ENCODE peak calls at places on chromosomes 12 and 14, in nine cellular contexts. One of them, this sample, is unnamed.

GRCh38 chr14:94677747-94678146 is 65.6 kb downstream of the SERPINA3 start:
- DNase-seq in esophagus muscularis mucosa: no peak
- DNase-seq in fibroblast of pulmonary artery: no peak
- DNase-seq in upper lobe of left lung: no peak
- DNase-seq in cardiac muscle cell: no peak
- DNase-seq in colonic mucosa: no peak
- DNase-seq in AG09309: no peak
- DNase-seq in AG10803: no peak
- DNase-seq in psoas muscle: no peak
- DNase-seq in this sample: no peak

GRCh38 chr12:54571857-54572195 is 16.6 kb downstream of the PPP1R1A start:
- DNase-seq in esophagus muscularis mucosa: no peak
- DNase-seq in fibroblast of pulmonary artery: no peak
- DNase-seq in upper lobe of left lung: no peak
- DNase-seq in cardiac muscle cell: no peak
- DNase-seq in colonic mucosa: no peak
- DNase-seq in AG09309: no peak
- DNase-seq in AG10803: no peak
- DNase-seq in psoas muscle: no peak
- DNase-seq in this sample: no peak

GRCh38 chr12:108911915-108912314 is 32.0 kb downstream of the DAO start:
- DNase-seq in esophagus muscularis mucosa: no peak
- DNase-seq in fibroblast of pulmonary artery: no peak
- DNase-seq in upper lobe of left lung: no peak
- DNase-seq in cardiac muscle cell: no peak
- DNase-seq in colonic mucosa: no peak
- DNase-seq in AG09309: no peak
- DNase-seq in AG10803: no peak
- DNase-seq in psoas muscle: no peak
- DNase-seq in this sample: no peak

GRCh38 chr12:116610971-116611541 is 51.9 kb downstream of the MAP1LC3B2 start:
- DNase-seq in esophagus muscularis mucosa: no peak
- DNase-seq in fibroblast of pulmonary artery: no peak
- DNase-seq in upper lobe of left lung: no peak
- DNase-seq in cardiac muscle cell: no peak
- DNase-seq in colonic mucosa: no peak
- DNase-seq in AG09309: no peak
- DNase-seq in AG10803: no peak
- DNase-seq in psoas muscle: no peak
- DNase-seq in this sample: no peak

GRCh38 chr12:68224613-68225285 is 861 bp downstream of the IL26 start:
- DNase-seq in esophagus muscularis mucosa: no peak
- DNase-seq in fibroblast of pulmonary artery: peak
- DNase-seq in upper lobe of left lung: no peak
- DNase-seq in cardiac muscle cell: peak
- DNase-seq in colonic mucosa: no peak
- DNase-seq in AG09309: peak
- DNase-seq in AG10803: peak
- DNase-seq in psoas muscle: no peak
- DNase-seq in this sample: no peak

GRCh38 chr12:91952916-91953315 is 192.7 kb downstream of the BTG1 start:
- DNase-seq in esophagus muscularis mucosa: no peak
- DNase-seq in fibroblast of pulmonary artery: no peak
- DNase-seq in upper lobe of left lung: no peak
- DNase-seq in cardiac muscle cell: no peak
- DNase-seq in colonic mucosa: peak
- DNase-seq in AG09309: no peak
- DNase-seq in AG10803: no peak
- DNase-seq in psoas muscle: no peak
- DNase-seq in this sample: no peak

GRCh38 chr12:94172031-94172430 is 23.7 kb downstream of the PLXNC1 start:
- DNase-seq in esophagus muscularis mucosa: no peak
- DNase-seq in fibroblast of pulmonary artery: peak
- DNase-seq in upper lobe of left lung: no peak
- DNase-seq in cardiac muscle cell: peak
- DNase-seq in colonic mucosa: no peak
- DNase-seq in AG09309: no peak
- DNase-seq in AG10803: peak
- DNase-seq in psoas muscle: no peak
- DNase-seq in this sample: no peak

GRCh38 chr12:71426648-71427047 is 12.9 kb upstream of the LGR5 start:
- DNase-seq in esophagus muscularis mucosa: no peak
- DNase-seq in fibroblast of pulmonary artery: peak
- DNase-seq in upper lobe of left lung: no peak
- DNase-seq in cardiac muscle cell: peak
- DNase-seq in colonic mucosa: no peak
- DNase-seq in AG09309: peak
- DNase-seq in AG10803: no peak
- DNase-seq in psoas muscle: no peak
- DNase-seq in this sample: no peak

GRCh38 chr12:84910549-84911241 is 1.9 kb downstream of the SLC6A15 start:
- DNase-seq in esophagus muscularis mucosa: no peak
- DNase-seq in fibroblast of pulmonary artery: peak
- DNase-seq in upper lobe of left lung: no peak
- DNase-seq in cardiac muscle cell: peak
- DNase-seq in colonic mucosa: no peak
- DNase-seq in AG09309: no peak
- DNase-seq in AG10803: peak
- DNase-seq in psoas muscle: no peak
- DNase-seq in this sample: no peak

GRCh38 chr12:124524231-124524925 is 43.0 kb downstream of the NCOR2 start:
- DNase-seq in esophagus muscularis mucosa: no peak
- DNase-seq in fibroblast of pulmonary artery: peak
- DNase-seq in upper lobe of left lung: no peak
- DNase-seq in cardiac muscle cell: peak
- DNase-seq in colonic mucosa: no peak
- DNase-seq in AG09309: peak
- DNase-seq in AG10803: peak
- DNase-seq in psoas muscle: no peak
- DNase-seq in this sample: peak

GRCh38 chr12:91985002-91985767 is 160.5 kb downstream of the BTG1 start:
- DNase-seq in esophagus muscularis mucosa: no peak
- DNase-seq in fibroblast of pulmonary artery: no peak
- DNase-seq in upper lobe of left lung: no peak
- DNase-seq in cardiac muscle cell: peak
- DNase-seq in colonic mucosa: no peak
- DNase-seq in AG09309: peak
- DNase-seq in AG10803: peak
- DNase-seq in psoas muscle: no peak
- DNase-seq in this sample: no peak

GRCh38 chr12:29762637-29763300 is 21.0 kb downstream of the TMTC1 start:
- DNase-seq in esophagus muscularis mucosa: no peak
- DNase-seq in fibroblast of pulmonary artery: peak
- DNase-seq in upper lobe of left lung: no peak
- DNase-seq in cardiac muscle cell: peak
- DNase-seq in colonic mucosa: no peak
- DNase-seq in AG09309: no peak
- DNase-seq in AG10803: no peak
- DNase-seq in psoas muscle: peak
- DNase-seq in this sample: no peak

GRCh38 chr12:92369643-92370042 is 224.0 kb upstream of the BTG1 start:
- DNase-seq in esophagus muscularis mucosa: no peak
- DNase-seq in fibroblast of pulmonary artery: no peak
- DNase-seq in upper lobe of left lung: no peak
- DNase-seq in cardiac muscle cell: no peak
- DNase-seq in colonic mucosa: no peak
- DNase-seq in AG09309: peak
- DNase-seq in AG10803: peak
- DNase-seq in psoas muscle: no peak
- DNase-seq in this sample: peak

GRCh38 chr12:510071-510825 is 50.5 kb downstream of the B4GALNT3 start:
- DNase-seq in esophagus muscularis mucosa: no peak
- DNase-seq in fibroblast of pulmonary artery: no peak
- DNase-seq in upper lobe of left lung: no peak
- DNase-seq in cardiac muscle cell: no peak
- DNase-seq in colonic mucosa: peak
- DNase-seq in AG09309: no peak
- DNase-seq in AG10803: no peak
- DNase-seq in psoas muscle: no peak
- DNase-seq in this sample: no peak

GRCh38 chr12:10861366-10861765 is 12.1 kb upstream of the PRR4 start:
- DNase-seq in esophagus muscularis mucosa: no peak
- DNase-seq in fibroblast of pulmonary artery: peak
- DNase-seq in upper lobe of left lung: no peak
- DNase-seq in cardiac muscle cell: no peak
- DNase-seq in colonic mucosa: no peak
- DNase-seq in AG09309: no peak
- DNase-seq in AG10803: peak
- DNase-seq in psoas muscle: no peak
- DNase-seq in this sample: no peak

GRCh38 chr12:3036901-3037600 is 40.1 kb upstream of the TSPAN9 start:
- DNase-seq in esophagus muscularis mucosa: no peak
- DNase-seq in fibroblast of pulmonary artery: no peak
- DNase-seq in upper lobe of left lung: no peak
- DNase-seq in cardiac muscle cell: no peak
- DNase-seq in colonic mucosa: no peak
- DNase-seq in AG09309: no peak
- DNase-seq in AG10803: no peak
- DNase-seq in psoas muscle: no peak
- DNase-seq in this sample: no peak

GRCh38 chr12:66244446-66244845 is 55.4 kb downstream of the IRAK3 start:
- DNase-seq in esophagus muscularis mucosa: no peak
- DNase-seq in fibroblast of pulmonary artery: peak
- DNase-seq in upper lobe of left lung: no peak
- DNase-seq in cardiac muscle cell: no peak
- DNase-seq in colonic mucosa: no peak
- DNase-seq in AG09309: no peak
- DNase-seq in AG10803: peak
- DNase-seq in psoas muscle: no peak
- DNase-seq in this sample: no peak

DNA sequence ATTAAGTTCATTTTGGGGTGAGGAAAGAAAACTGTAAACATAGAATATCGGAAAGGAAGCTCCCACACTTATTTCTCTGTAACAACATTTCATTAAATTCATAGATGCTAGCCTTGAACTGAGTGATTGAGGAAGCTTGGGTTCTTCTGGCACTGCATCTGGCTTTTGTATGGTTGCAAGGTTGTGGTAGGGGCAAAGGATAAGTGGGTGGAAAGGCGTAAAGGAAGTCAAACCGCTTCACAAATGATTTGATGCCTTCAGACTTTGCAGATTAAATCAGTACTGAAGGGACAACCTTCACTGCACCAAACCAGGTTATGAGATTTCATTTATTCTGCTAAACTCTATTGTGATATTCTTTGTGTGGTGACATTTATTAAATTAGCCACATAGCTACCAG is 28.1 kb upstream of the PAX9 start:
- DNase-seq in esophagus muscularis mucosa: no peak
- DNase-seq in fibroblast of pulmonary artery: no peak
- DNase-seq in upper lobe of left lung: no peak
- DNase-seq in cardiac muscle cell: no peak
- DNase-seq in colonic mucosa: no peak
- DNase-seq in AG09309: no peak
- DNase-seq in AG10803: no peak
- DNase-seq in psoas muscle: no peak
- DNase-seq in this sample: no peak
- H3K4me3 ChIP-seq in esophagus muscularis mucosa: no peak
- H3K4me3 ChIP-seq in fibroblast of pulmonary artery: no peak
- H3K4me3 ChIP-seq in upper lobe of left lung: no peak
- H3K4me3 ChIP-seq in cardiac muscle cell: no peak
- H3K4me3 ChIP-seq in colonic mucosa: no peak
- H3K4me3 ChIP-seq in AG09309: no peak
- H3K4me3 ChIP-seq in AG10803: no peak
- H3K4me3 ChIP-seq in psoas muscle: no peak
- H3K4me3 ChIP-seq in this sample: no peak

DNA sequence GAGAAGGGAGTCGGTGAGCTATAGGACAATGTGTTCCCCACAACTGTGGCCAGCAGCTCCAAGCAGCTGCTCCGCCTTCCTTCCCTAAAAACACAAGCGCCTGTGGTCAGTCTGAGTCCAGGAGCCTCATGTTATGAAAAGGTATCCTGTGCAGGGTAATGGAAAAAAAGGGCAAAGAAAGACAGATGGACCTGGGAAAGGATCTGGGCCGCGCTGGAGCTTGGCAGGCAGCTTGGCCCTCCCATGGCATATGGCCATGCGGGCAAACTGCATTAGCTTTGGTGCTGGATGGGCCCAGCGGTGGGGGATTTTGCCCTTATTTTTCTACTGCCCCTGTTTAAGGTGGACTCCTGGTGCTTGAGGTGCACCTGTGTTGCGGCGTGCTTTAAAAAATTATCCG is 23.7 kb upstream of the CHST11 start:
- DNase-seq in esophagus muscularis mucosa: no peak
- DNase-seq in fibroblast of pulmonary artery: no peak
- DNase-seq in upper lobe of left lung: no peak
- DNase-seq in cardiac muscle cell: no peak
- DNase-seq in colonic mucosa: no peak
- DNase-seq in AG09309: no peak
- DNase-seq in AG10803: no peak
- DNase-seq in psoas muscle: no peak
- DNase-seq in this sample: no peak
- TF ChIP-seq CTCF in esophagus muscularis mucosa: no peak
- TF ChIP-seq CTCF in fibroblast of pulmonary artery: no peak
- TF ChIP-seq CTCF in upper lobe of left lung: no peak
- TF ChIP-seq CTCF in cardiac muscle cell: no peak
- TF ChIP-seq CTCF in colonic mucosa: no peak
- TF ChIP-seq CTCF in AG09309: no peak
- TF ChIP-seq CTCF in AG10803: no peak
- TF ChIP-seq CTCF in psoas muscle: no peak
- TF ChIP-seq CTCF in this sample: no peak

DNA sequence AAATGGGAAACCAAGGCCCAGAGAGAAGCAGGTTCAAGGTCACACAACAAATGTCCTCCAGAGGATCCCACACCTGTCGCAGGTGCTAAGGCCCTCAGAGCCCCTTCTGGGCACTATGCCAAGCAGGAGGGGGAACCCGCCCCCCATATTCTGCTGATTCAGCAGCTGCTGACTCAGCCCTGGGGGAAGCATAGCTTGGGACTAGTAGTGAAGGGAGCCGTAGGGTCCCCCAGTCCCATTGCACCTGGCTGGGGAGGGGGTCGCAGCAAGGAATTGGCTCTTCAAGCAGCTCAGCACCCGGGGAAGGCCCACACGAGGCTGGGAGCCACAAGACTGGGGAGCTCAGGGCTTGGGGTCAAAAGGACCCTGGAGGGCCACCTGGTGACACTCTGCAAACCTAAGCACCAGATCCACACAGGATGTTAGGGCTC is 1.0 kb downstream of the RASAL1 start:
- DNase-seq in esophagus muscularis mucosa: no peak
- DNase-seq in fibroblast of pulmonary artery: no peak
- DNase-seq in upper lobe of left lung: no peak
- DNase-seq in cardiac muscle cell: no peak
- DNase-seq in colonic mucosa: no peak
- DNase-seq in AG09309: no peak
- DNase-seq in AG10803: no peak
- DNase-seq in psoas muscle: no peak
- DNase-seq in this sample: no peak
- H3K4me3 ChIP-seq in esophagus muscularis mucosa: no peak
- H3K4me3 ChIP-seq in fibroblast of pulmonary artery: no peak
- H3K4me3 ChIP-seq in upper lobe of left lung: no peak
- H3K4me3 ChIP-seq in cardiac muscle cell: no peak
- H3K4me3 ChIP-seq in colonic mucosa: peak
- H3K4me3 ChIP-seq in AG09309: no peak
- H3K4me3 ChIP-seq in AG10803: no peak
- H3K4me3 ChIP-seq in psoas muscle: no peak
- H3K4me3 ChIP-seq in this sample: peak

DNA sequence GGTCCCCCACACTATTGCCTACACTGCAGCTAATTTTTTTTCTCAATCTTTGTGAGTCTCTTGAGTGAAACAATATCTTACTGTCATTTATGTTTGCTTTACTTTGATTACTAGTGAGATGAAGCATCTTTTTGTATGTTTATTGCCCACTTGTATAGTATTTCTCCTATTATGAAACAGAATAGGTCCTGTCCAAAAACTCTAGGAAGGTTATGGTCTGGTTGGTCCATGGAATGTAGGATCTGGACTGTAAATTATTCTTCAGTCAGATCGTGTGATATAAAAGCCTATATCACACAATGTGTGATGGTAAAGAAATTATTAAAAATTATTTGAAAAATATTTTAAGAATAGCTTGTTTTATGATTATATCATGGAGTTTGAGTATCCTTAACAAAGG is 434.4 kb downstream of the ZFP36L1 start:
- DNase-seq in esophagus muscularis mucosa: no peak
- DNase-seq in fibroblast of pulmonary artery: no peak
- DNase-seq in upper lobe of left lung: no peak
- DNase-seq in cardiac muscle cell: no peak
- DNase-seq in colonic mucosa: no peak
- DNase-seq in AG09309: no peak
- DNase-seq in AG10803: no peak
- DNase-seq in psoas muscle: no peak
- DNase-seq in this sample: no peak
- TF ChIP-seq CTCF in esophagus muscularis mucosa: no peak
- TF ChIP-seq CTCF in fibroblast of pulmonary artery: no peak
- TF ChIP-seq CTCF in upper lobe of left lung: no peak
- TF ChIP-seq CTCF in cardiac muscle cell: no peak
- TF ChIP-seq CTCF in colonic mucosa: no peak
- TF ChIP-seq CTCF in AG09309: no peak
- TF ChIP-seq CTCF in AG10803: no peak
- TF ChIP-seq CTCF in psoas muscle: no peak
- TF ChIP-seq CTCF in this sample: no peak

This sample was measured in epithelial cell of proximal tubule.